ENCODE peak calls at places on chromosomes 6 and 20, in four cellular contexts. W is lower lobe of right lung; E is naive thymus-derived CD4-positive, alpha-beta T cell; H is gastrocnemius medialis. P is an unnamed sample. For H3K9me3, the result is how much of the 10 kb centered on the place peaks cover.

GRCh38 chr6:39086294-39086693 is 28.7 kb downstream of the SAYSD1 start:
- DNase-seq in W (no peak), E (no peak), H (no peak), P (no peak)

GRCh38 chr6:12404651-12405050 is 114.5 kb downstream of the EDN1 start:
- DNase-seq in W (no peak), E (no peak), H (no peak), P (no peak)

GRCh38 chr6:6717953-6718352 is 129.4 kb downstream of the LY86 start:
- DNase-seq in W (no peak), E (no peak), H (peak), P (no peak)

GRCh38 chr6:10136636-10137035 is 278.2 kb downstream of the TFAP2A start:
- DNase-seq in W (no peak), E (no peak), H (no peak), P (no peak)

GRCh38 chr20:32164984-32165735 is 42.4 kb downstream of the PLAGL2 start:
- DNase-seq in W (no peak), E (no peak), H (no peak), P (no peak)

GRCh38 chr6:6843057-6843627 is 254.6 kb downstream of the LY86 start:
- DNase-seq in W (no peak), E (no peak), H (no peak), P (no peak)

GRCh38 chr6:71250050-71250689 is 38.4 kb upstream of the OGFRL1 start:
- DNase-seq in W (no peak), E (no peak), H (no peak), P (no peak)

GRCh38 chr6:83215131-83216047 is 22.2 kb downstream of the RWDD2A start:
- DNase-seq in W (no peak), E (peak), H (peak), P (peak)

GRCh38 chr20:23254505-23254904 is 96.1 kb upstream of the NXT1 start:
- DNase-seq in W (no peak), E (no peak), H (no peak), P (no peak)

GRCh38 chr20:59598625-59599310 is 5.6 kb upstream of the PHACTR3 start:
- DNase-seq in W (no peak), E (no peak), H (no peak), P (no peak)

GRCh38 chr20:36555248-36555647 is 13.9 kb downstream of the MYL9 start:
- DNase-seq in W (no peak), E (no peak), H (no peak), P (no peak)

GRCh38 chr20:1185316-1185741 is 548 bp upstream of the TMEM74B start:
- DNase-seq in W (no peak), E (no peak), H (no peak), P (no peak)

GRCh38 chr6:135170849-135171248 is 10.3 kb upstream of the MYB start:
- DNase-seq in W (no peak), E (no peak), H (no peak), P (no peak)

GRCh38 chr6:2754396-2754795 is 3.7 kb upstream of the MYLK4 start:
- DNase-seq in W (no peak), E (no peak), H (no peak), P (no peak)

GRCh38 chr6:83593395-83593785 is 81.1 kb downstream of the PRSS35 start:
- DNase-seq in W (no peak), E (no peak), H (no peak), P (no peak)

GRCh38 chr6:37936909-37937308 is 117.4 kb downstream of the ZFAND3 start:
- DNase-seq in W (no peak), E (no peak), H (no peak), P (no peak)

GRCh38 chr6:169813969-169814368 is 62.5 kb downstream of the ERMARD start:
- DNase-seq in W (no peak), E (no peak), H (no peak), P (no peak)

GRCh38 chr6:33392979-33393378 is 1.4 kb downstream of the KIFC1 start:
- DNase-seq in W (no peak), E (no peak), H (no peak), P (no peak)

DNA sequence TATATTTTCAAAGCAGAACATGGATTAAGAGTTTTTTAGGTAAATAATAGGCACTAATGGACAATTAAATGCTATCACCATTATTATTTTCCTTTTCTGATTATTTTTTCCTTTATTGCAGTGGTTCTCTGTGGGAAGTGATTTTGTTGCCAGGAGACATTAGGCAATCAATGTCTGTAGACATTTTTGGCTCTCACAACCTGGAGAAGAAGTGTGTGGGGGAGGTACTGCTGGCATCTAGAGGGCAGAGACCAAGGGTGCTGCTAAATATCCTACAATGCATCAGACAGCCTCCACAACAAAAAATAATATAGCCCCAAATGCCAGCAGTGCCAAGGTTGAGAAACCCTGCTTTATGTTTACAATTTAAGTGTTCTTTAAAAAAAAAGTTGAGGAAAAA is 8.3 kb downstream of the IFNGR1 start:
- DNase-seq in W (no peak), E (no peak), H (no peak), P (no peak)
- H3K9me3 ChIP-seq in W (under half), E (under half), H (under half), P (under half)

DNA sequence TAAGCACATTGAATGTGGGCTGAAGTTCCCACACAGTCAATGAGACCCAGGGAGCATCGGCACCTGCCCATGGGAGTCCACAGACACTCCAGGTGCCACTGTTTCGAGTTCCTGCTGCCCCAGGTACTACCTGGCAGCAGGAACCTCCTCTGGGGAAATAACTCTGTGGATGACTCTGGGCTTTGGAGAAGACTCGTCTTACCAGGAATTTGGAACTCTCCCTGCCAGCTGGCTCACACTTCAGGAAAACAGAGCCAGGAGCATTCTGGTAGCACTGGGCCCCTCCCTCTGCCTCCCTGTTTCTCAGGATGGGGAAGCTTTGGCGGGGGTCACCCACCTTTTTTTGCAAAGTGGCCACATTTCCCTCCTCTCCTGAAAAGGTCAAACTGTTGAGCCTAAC is 69.5 kb upstream of the MC3R start:
- DNase-seq in W (no peak), E (no peak), H (no peak), P (no peak)
- H3K9me3 ChIP-seq in W (under half), E (under half), H (under half), P (under half)

GRCh38 chr20:58485326-58485725 is 29.9 kb downstream of the APCDD1L start:
- DNase-seq in W (no peak), E (no peak), H (no peak), P (no peak)
- H3K9me3 ChIP-seq in W (under half), E (under half), H (under half), P (under half)

GRCh38 chr20:24297928-24298327 is 171.5 kb upstream of the SYNDIG1 start:
- DNase-seq in W (no peak), E (no peak), H (no peak), P (no peak)
- H3K9me3 ChIP-seq in W (under half), E (under half), H (under half), P (under half)

DNA sequence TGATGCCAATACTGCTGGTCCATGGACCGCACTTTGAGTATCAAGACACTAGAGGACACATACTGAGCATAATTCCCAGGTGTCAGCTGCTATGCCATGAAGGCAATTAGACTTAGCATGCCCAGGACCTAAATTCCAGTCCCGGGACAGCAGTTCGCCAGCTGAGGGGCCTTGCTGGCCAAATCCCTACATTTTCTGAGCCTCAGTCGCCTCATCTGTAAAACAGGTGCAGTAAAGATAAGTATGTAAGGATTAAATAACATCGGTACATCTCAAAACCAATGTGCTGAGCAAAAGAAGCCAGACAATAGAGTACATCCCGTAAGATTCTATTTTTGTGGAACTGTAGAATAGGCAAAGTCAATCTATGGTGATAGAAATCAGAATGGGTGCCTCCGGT is 1.0 kb downstream of the BFSP1 start:
- DNase-seq in W (no peak), E (no peak), H (no peak), P (no peak)
- H3K9me3 ChIP-seq in W (under half), E (under half), H (under half), P (under half)

DNA sequence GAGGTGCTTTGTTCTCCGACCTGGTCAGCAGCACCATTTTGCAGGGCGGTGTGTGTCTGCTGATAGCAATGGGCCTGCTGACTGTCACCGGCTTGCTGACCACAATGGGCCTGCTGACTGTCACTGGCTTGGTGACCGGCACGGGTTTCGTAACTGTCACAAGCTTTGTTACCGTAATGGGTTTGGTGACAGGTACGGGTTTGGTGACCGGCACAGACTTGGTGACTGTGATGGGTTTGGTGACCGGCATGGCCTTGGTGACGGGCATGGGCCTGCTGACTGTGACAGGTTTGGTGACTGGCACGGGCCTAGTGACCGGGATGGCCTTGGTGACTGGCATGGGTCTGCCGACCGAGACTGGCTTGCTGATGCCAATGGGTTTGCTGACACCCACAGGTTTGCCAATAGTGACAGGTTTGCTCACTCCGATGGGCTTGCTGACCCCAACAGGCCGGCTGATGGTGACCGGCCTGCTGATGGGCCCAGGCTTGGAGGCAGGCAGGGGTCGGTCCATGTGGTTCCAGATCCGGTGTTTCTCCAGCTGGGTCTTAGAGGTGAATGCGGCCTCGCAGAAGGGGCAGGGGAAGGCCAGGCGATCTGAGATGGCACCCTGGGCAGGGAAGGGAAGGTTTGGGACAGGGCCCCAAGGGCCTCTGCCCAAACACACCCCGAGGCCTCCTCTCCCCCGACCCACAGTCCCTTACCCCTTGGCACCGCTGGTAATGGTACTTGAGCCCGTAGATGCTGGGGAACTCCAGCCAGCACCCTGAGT is 3.4 kb downstream of the ZNF512B start:
- DNase-seq in W (peak), E (no peak), H (no peak), P (no peak)
- H3K9me3 ChIP-seq in W (under half), E (under half), H (under half), P (under half)

DNA sequence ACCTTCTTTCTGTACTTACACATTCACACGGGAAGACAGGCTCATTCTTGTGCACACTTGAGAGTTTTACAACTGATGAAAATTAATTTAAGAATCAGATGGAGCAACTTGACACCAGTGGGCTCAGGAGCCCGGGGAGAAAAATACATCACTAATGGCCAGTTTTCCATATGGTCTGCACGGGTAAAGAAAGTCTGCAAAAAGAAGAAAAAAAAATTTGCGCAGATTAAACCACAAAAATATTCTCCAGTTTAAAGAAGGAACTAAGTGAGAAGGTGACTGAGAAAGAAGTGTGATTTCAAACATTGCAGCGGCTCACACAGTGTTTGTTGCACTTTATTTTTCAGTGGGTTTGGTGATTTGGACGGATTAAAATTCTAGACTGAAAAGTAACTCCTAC is at the start of gene TULP4:
- DNase-seq in W (no peak), E (no peak), H (no peak), P (no peak)
- H3K9me3 ChIP-seq in W (under half), E (under half), H (under half), P (under half)

GRCh38 chr20:15482525-15482924 is 1090.7 kb downstream of the KIF16B start:
- DNase-seq in W (no peak), E (no peak), H (no peak), P (no peak)
- H3K9me3 ChIP-seq in W (under half), E (under half), H (under half), P (under half)

GRCh38 chr6:62652692-62653328 is 366.8 kb upstream of the KHDRBS2 start:
- DNase-seq in W (no peak), E (no peak), H (no peak), P (no peak)
- H3K9me3 ChIP-seq in W (under half), E (under half), H (under half), P (under half)